ENCODE peak calls at places on chromosomes 12 and 14, in five cellular contexts. K, V, M, N and D are unnamed samples. For H3K9me3, the result is how much of the 10 kb centered on the place peaks cover.

GRCh38 chr12:31897791-31898503 is 61.3 kb upstream of the RESF1 start:
- DNase-seq in M (no peak), K (no peak), N (peak), V (no peak), D (no peak)

GRCh38 chr14:96926006-96926405 is 128.8 kb downstream of the VRK1 start:
- DNase-seq in K (no peak), V (no peak), N (no peak), M (no peak), D (no peak)

GRCh38 chr12:54019924-54020586 is 8.2 kb upstream of the HOXC6 start:
- DNase-seq in M (no peak), V (peak), K (no peak), N (no peak), D (no peak)

GRCh38 chr12:75364918-75365317 is 26.0 kb upstream of the GLIPR1L2 start:
- DNase-seq in N (no peak), M (no peak), K (peak), V (no peak), D (no peak)

GRCh38 chr12:53939141-53940108 is 794 bp downstream of the HOXC13 start:
- DNase-seq in V (no peak), N (peak), M (no peak), K (no peak), D (no peak)

GRCh38 chr12:46983959-46984833 is 95.2 kb upstream of the PCED1B start:
- DNase-seq in K (peak), M (peak), N (peak), V (no peak), D (peak)

GRCh38 chr12:46342562-46343033 is 30.0 kb downstream of the SLC38A2 start:
- DNase-seq in K (peak), M (no peak), N (peak), V (peak), D (peak)

GRCh38 chr12:116066381-116067230 is 210.9 kb downstream of the MED13L start:
- DNase-seq in N (no peak), M (peak), V (no peak), K (peak), D (peak)

GRCh38 chr12:66971816-66972215 is 292.9 kb upstream of the GRIP1 start:
- DNase-seq in M (no peak), K (no peak), V (no peak), N (no peak), D (no peak)

GRCh38 chr12:4221157-4221556 is 52.4 kb upstream of the CCND2 start:
- DNase-seq in V (no peak), K (peak), N (no peak), M (no peak), D (no peak)

GRCh38 chr12:4506870-4507269 is 31.8 kb upstream of the RAD51AP1 start:
- DNase-seq in N (no peak), K (peak), V (no peak), M (no peak), D (no peak)

GRCh38 chr12:24955389-24955788 is 6.5 kb upstream of the BCAT1 start:
- DNase-seq in M (no peak), V (no peak), N (no peak), K (no peak), D (no peak)

GRCh38 chr14:71668942-71669341 is 263.3 kb upstream of the RGS6 start:
- DNase-seq in V (no peak), N (no peak), K (no peak), M (no peak), D (no peak)

GRCh38 chr12:6813363-6813762 is 8.3 kb upstream of the GPR162 start:
- DNase-seq in K (no peak), N (no peak), M (no peak), V (no peak), D (no peak)

GRCh38 chr14:88987516-88987915 is 163.1 kb downstream of the TTC8 start:
- DNase-seq in K (no peak), V (no peak), M (no peak), N (no peak), D (no peak)

GRCh38 chr12:754871-755562 is 2.6 kb downstream of the WNK1 start:
- DNase-seq in V (no peak), M (no peak), N (no peak), K (peak), D (no peak)

GRCh38 chr14:70616646-70617045 is 16.2 kb upstream of the MED6 start:
- DNase-seq in V (no peak), K (no peak), M (no peak), N (no peak), D (no peak)

GRCh38 chr12:6183689-6184441 is 16.3 kb upstream of the CD9 start:
- DNase-seq in K (peak), V (no peak), M (peak), N (no peak), D (no peak)

GRCh38 chr14:37622231-37622923 is 26.9 kb downstream of the TTC6 start:
- DNase-seq in K (no peak), V (no peak), M (no peak), N (peak), D (no peak)

GRCh38 chr14:29892327-29892726 is 35.3 kb downstream of the PRKD1 start:
- DNase-seq in N (no peak), K (peak), V (no peak), M (no peak), D (no peak)

GRCh38 chr12:2110841-2111566 is 58.2 kb downstream of the CACNA1C start:
- DNase-seq in K (no peak), V (peak), N (no peak), M (no peak), D (no peak)

GRCh38 chr14:54420478-54421116 is 20.6 kb downstream of the CNIH1 start:
- DNase-seq in M (no peak), K (peak), V (no peak), N (no peak), D (no peak)

GRCh38 chr12:124498178-124498869 is 69.1 kb downstream of the NCOR2 start:
- DNase-seq in K (peak), M (no peak), V (no peak), N (no peak), D (no peak)

GRCh38 chr12:103273645-103274044 is 222.1 kb downstream of the C12orf42 start:
- DNase-seq in V (no peak), N (no peak), M (no peak), K (no peak), D (no peak)

GRCh38 chr14:68718033-68718725 is 74.7 kb downstream of the ZFP36L1 start:
- DNase-seq in M (no peak), N (no peak), V (no peak), K (no peak), D (no peak)

GRCh38 chr12:131505561-131505960 is 205.3 kb upstream of the SFSWAP start:
- DNase-seq in V (no peak), K (no peak), M (no peak), N (peak), D (no peak)

GRCh38 chr14:91257328-91258020 is 13.0 kb upstream of the GPR68 start:
- DNase-seq in M (no peak), V (no peak), N (no peak), K (no peak), D (no peak)

GRCh38 chr12:54463034-54463433 is 10.4 kb downstream of the GTSF1 start:
- DNase-seq in K (peak), N (no peak), M (no peak), V (peak), D (no peak)

GRCh38 chr12:93203361-93203760 is 174.4 kb upstream of the NUDT4 start:
- DNase-seq in V (no peak), N (no peak), K (no peak), M (no peak), D (no peak)

GRCh38 chr12:57241556-57242310 is 9.3 kb downstream of the STAC3 start:
- DNase-seq in K (no peak), M (no peak), N (no peak), V (peak), D (no peak)

GRCh38 chr14:58414845-58415244 is 12.5 kb downstream of the TIMM9 start:
- DNase-seq in M (no peak), K (no peak), N (no peak), V (no peak), D (no peak)

GRCh38 chr12:19967486-19967885 is 400.9 kb upstream of the PDE3A start:
- DNase-seq in V (no peak), K (peak), N (no peak), M (no peak), D (no peak)

GRCh38 chr12:94674835-94675234 is 24.5 kb upstream of the TMCC3 start:
- DNase-seq in M (no peak), N (no peak), K (no peak), V (peak), D (no peak)

GRCh38 chr12:122243965-122244364 is 18.1 kb upstream of the DIABLO start:
- DNase-seq in K (no peak), V (no peak), M (no peak), N (no peak), D (peak)

GRCh38 chr12:5369298-5369697 is 62.6 kb upstream of the NTF3 start:
- DNase-seq in K (no peak), N (no peak), V (no peak), M (no peak), D (no peak)

GRCh38 chr12:25957898-25958253 is 606 bp upstream of the RASSF8 start:
- DNase-seq in N (no peak), M (no peak), V (peak), K (peak), D (no peak)

GRCh38 chr12:113870890-113871289 is 95.2 kb downstream of the RBM19 start:
- DNase-seq in K (no peak), N (no peak), V (no peak), M (no peak), D (no peak)

GRCh38 chr12:19068137-19068536 is 61.4 kb upstream of the PLEKHA5 start:
- DNase-seq in N (no peak), V (no peak), M (no peak), K (no peak), D (no peak)

GRCh38 chr12:75974323-75975273 is 57.0 kb downstream of the PHLDA1 start:
- DNase-seq in K (no peak), M (no peak), N (no peak), V (no peak), D (no peak)

GRCh38 chr12:92973614-92974013 is 44.5 kb upstream of the EEA1 start:
- DNase-seq in K (peak), V (no peak), N (no peak), M (no peak), D (no peak)

GRCh38 chr14:77084991-77085390 is 13.1 kb upstream of the CIPC start:
- DNase-seq in M (no peak), K (no peak), V (no peak), N (no peak), D (no peak)

GRCh38 chr14:77086017-77086727 is 11.9 kb upstream of the CIPC start:
- DNase-seq in M (no peak), N (peak), K (peak), V (no peak), D (no peak)

GRCh38 chr14:77082356-77082755 is 15.7 kb upstream of the CIPC start:
- DNase-seq in M (no peak), N (no peak), K (no peak), V (no peak), D (no peak)

GRCh38 chr14:77085538-77085937 is 12.5 kb upstream of the CIPC start:
- DNase-seq in N (no peak), K (no peak), M (no peak), V (no peak), D (no peak)

GRCh38 chr14:77083082-77083481 is 15.0 kb upstream of the CIPC start:
- DNase-seq in M (no peak), N (no peak), K (no peak), V (no peak), D (no peak)
- TF ChIP-seq CTCF in M (no peak), N (no peak), K (no peak), V (no peak), D (no peak)

GRCh38 chr14:34667007-34667406 is 37.1 kb upstream of the SNX6 start:
- DNase-seq in K (no peak), V (no peak), M (no peak), N (no peak), D (no peak)
- H3K27ac ChIP-seq in K (no peak), V (no peak), M (no peak), N (no peak), D (no peak)

GRCh38 chr14:105839425-105840265 is 313.3 kb downstream of the TMEM121 start:
- DNase-seq in V (peak), M (no peak), K (no peak), N (peak), D (no peak)

GRCh38 chr14:105838591-105839424 is 312.4 kb downstream of the TMEM121 start:
- DNase-seq in K (no peak), M (no peak), N (peak), V (peak), D (no peak)

GRCh38 chr14:105842105-105842504 is 315.7 kb downstream of the TMEM121 start:
- DNase-seq in N (no peak), K (no peak), M (no peak), V (no peak), D (no peak)

GRCh38 chr14:105841022-105842009 is 314.9 kb downstream of the TMEM121 start:
- DNase-seq in V (peak), N (peak), M (no peak), K (no peak), D (no peak)

GRCh38 chr14:105840266-105841021 is 314.1 kb downstream of the TMEM121 start:
- DNase-seq in M (no peak), N (peak), V (no peak), K (no peak), D (no peak)
- H3K9me3 ChIP-seq in M (under half), N (half or more), V (under half), K (half or more), D (under half)

GRCh38 chr12:74337951-74338350 is 199.7 kb upstream of the ATXN7L3B start:
- DNase-seq in K (peak), V (no peak), N (no peak), M (no peak), D (no peak)

GRCh38 chr12:74339211-74339610 is 198.4 kb upstream of the ATXN7L3B start:
- DNase-seq in K (no peak), N (no peak), M (no peak), V (no peak), D (no peak)

GRCh38 chr12:74334770-74335169 is 202.9 kb upstream of the ATXN7L3B start:
- DNase-seq in K (peak), M (no peak), V (no peak), N (no peak), D (no peak)
- TF ChIP-seq CTCF in K (no peak), M (no peak), V (no peak), N (no peak), D (no peak)